ENCODE peak calls at places on chromosomes 5 and 9, in seven cellular contexts. E is heart left ventricle, C is kidney, K is endothelial cell, G is H9, J is colonic mucosa, T is PC-3. X is an unnamed sample.

GRCh38 chr5:157857821-157858526 is 971 bp downstream of the CLINT1 start:
- DNase-seq in J (no peak), K (no peak), T (peak), C (no peak), E (no peak), G (no peak), X (no peak)

GRCh38 chr5:178602752-178603151 is 12.6 kb upstream of the COL23A1 start:
- DNase-seq in K (no peak), J (no peak), T (peak), C (no peak), G (no peak), E (no peak), X (no peak)

GRCh38 chr9:136297016-136297691 is 6.7 kb downstream of the CCDC187 start:
- DNase-seq in J (peak), E (no peak), K (no peak), T (peak), G (no peak), C (peak), X (no peak)

GRCh38 chr5:125085797-125086505 is 339.5 kb upstream of the ZNF608 start:
- DNase-seq in C (no peak), E (no peak), T (no peak), G (no peak), K (no peak), J (no peak), X (no peak)

GRCh38 chr5:160133071-160133917 is 14.0 kb upstream of the PWWP2A start:
- DNase-seq in C (peak), T (no peak), K (peak), G (peak), E (peak), J (peak), X (peak)

GRCh38 chr9:129891519-129891918 is 56.3 kb downstream of the USP20 start:
- DNase-seq in J (no peak), T (no peak), G (no peak), E (no peak), C (no peak), K (no peak), X (no peak)

GRCh38 chr9:99680191-99680590 is 141.5 kb upstream of the NR4A3 start:
- DNase-seq in G (no peak), T (no peak), J (no peak), E (no peak), K (no peak), C (no peak), X (no peak)

GRCh38 chr9:16335788-16336580 is 534.5 kb downstream of the BNC2 start:
- DNase-seq in K (no peak), T (peak), J (peak), E (no peak), C (peak), G (no peak), X (no peak)

GRCh38 chr5:159120446-159120845 is 20.7 kb upstream of the EBF1 start:
- DNase-seq in T (no peak), K (no peak), E (no peak), G (no peak), J (no peak), C (no peak), X (no peak)

GRCh38 chr9:125361837-125362531 is 100.4 kb downstream of the GAPVD1 start:
- DNase-seq in E (no peak), C (no peak), K (peak), J (no peak), T (peak), G (no peak), X (peak)

GRCh38 chr5:145237843-145238242 is 597.3 kb downstream of the PRELID2 start:
- DNase-seq in J (peak), K (peak), C (no peak), E (no peak), T (peak), G (peak), X (peak)

GRCh38 chr9:136485651-136486050 is 2.8 kb upstream of the SEC16A start:
- DNase-seq in T (no peak), K (no peak), C (no peak), J (no peak), E (peak), G (no peak), X (no peak)

GRCh38 chr5:62331921-62332320 is 25.9 kb downstream of the KIF2A start:
- DNase-seq in C (no peak), E (no peak), K (no peak), G (no peak), J (no peak), T (no peak), X (no peak)

GRCh38 chr5:134436523-134437339 is 25.1 kb upstream of the CDKN2AIPNL start:
- DNase-seq in E (peak), G (peak), K (peak), T (peak), C (peak), J (peak), X (no peak)

GRCh38 chr5:155839251-155840037 is 487.5 kb upstream of the SGCD start:
- DNase-seq in C (no peak), J (no peak), T (no peak), E (no peak), G (peak), K (no peak), X (peak)

GRCh38 chr5:109409061-109409843 is 522 bp downstream of the PJA2 start:
- DNase-seq in G (peak), K (peak), J (peak), T (peak), C (peak), E (peak), X (peak)

GRCh38 chr5:148827723-148828122 is 1.3 kb downstream of the ADRB2 start:
- DNase-seq in E (no peak), T (peak), J (no peak), G (no peak), C (no peak), K (no peak), X (no peak)

GRCh38 chr5:148829248-148829594 is 2.8 kb downstream of the ADRB2 start:
- DNase-seq in T (no peak), E (no peak), G (no peak), J (no peak), C (no peak), K (no peak), X (no peak)

GRCh38 chr5:148829734-148830133 is 3.3 kb downstream of the ADRB2 start:
- DNase-seq in J (no peak), T (peak), E (no peak), C (no peak), K (no peak), G (no peak), X (no peak)

GRCh38 chr5:148830220-148830619 is 3.8 kb downstream of the ADRB2 start:
- DNase-seq in C (no peak), G (no peak), E (no peak), J (no peak), T (peak), K (no peak), X (no peak)

DNA sequence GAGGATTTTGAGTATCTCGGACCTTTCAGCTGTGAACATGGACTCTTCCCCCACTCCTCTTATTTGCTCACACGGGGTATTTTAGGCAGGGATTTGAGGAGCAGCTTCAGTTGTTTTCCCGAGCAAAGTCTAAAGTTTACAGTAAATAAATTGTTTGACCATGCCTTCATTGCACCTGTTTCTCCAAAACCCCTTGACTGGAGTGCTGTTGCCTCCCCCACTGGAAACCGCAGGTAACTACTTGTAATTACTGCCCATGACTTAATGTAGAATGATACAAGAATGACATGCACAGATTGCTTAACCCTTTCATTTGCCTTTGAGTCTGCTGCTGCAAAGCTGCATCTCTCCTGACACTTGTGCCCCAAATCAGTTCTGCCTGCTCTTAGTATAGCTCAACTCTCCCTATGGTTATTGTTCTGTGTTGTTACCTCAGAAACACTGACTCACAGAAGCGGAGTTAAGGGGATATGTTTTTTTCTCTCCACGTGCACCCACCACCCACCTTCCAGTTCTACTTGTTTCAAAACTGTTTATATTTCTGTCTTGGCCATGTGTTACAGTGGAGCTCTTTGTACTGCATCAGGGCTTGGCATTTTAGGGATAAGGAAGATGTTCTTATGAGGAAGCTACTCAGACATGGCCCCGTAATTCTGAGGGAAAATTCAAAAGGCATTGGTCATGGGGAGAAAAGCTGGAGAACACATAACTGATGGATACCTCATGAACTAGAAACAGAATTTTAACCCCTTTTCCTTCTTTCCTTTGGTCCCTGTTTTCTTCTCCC is 2.2 kb downstream of the ADRB2 start:
- DNase-seq in G (no peak), K (no peak), T (peak), C (no peak), E (no peak), J (no peak), X (no peak)
- TF ChIP-seq CTCF in G (peak), K (no peak), T (peak), C (no peak), E (no peak), J (no peak), X (peak)

GRCh38 chr5:133343196-133343595 is 269.1 kb downstream of the FSTL4 start:
- DNase-seq in G (no peak), T (no peak), C (peak), J (no peak), E (no peak), K (no peak), X (no peak)

GRCh38 chr5:133347039-133347438 is 265.3 kb downstream of the FSTL4 start:
- DNase-seq in J (no peak), E (no peak), G (no peak), K (no peak), T (no peak), C (peak), X (no peak)

GRCh38 chr5:133353741-133354140 is 258.6 kb downstream of the FSTL4 start:
- DNase-seq in C (no peak), E (no peak), K (peak), T (no peak), G (no peak), J (no peak), X (peak)

GRCh38 chr5:133344266-133344665 is 268.1 kb downstream of the FSTL4 start:
- DNase-seq in G (no peak), J (no peak), T (no peak), C (no peak), K (no peak), E (no peak), X (no peak)

DNA sequence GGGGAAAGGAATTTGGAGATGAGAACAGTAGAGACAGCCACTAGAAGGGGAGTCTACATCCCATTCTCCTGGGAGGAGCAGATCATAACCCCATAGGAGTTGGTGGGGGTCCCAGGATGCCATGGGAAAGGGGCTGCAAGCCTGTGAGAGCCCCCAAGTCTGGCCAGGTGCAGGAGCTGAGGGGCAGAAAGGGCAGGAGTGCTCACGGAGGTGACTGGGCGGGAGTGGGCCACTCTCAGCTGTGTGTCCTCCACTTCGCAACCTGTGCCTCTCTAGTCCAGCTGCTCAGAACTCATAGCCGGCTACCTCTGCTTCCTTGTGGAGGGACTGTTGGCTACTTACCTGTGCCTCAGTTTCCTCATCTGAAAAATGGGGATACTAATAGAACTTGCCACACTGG is 263.9 kb downstream of the FSTL4 start:
- DNase-seq in E (no peak), K (no peak), T (no peak), C (peak), J (no peak), G (no peak), X (no peak)
- TF ChIP-seq CTCF in E (no peak), K (no peak), T (no peak), C (no peak), J (no peak), G (no peak), X (no peak)

DNA sequence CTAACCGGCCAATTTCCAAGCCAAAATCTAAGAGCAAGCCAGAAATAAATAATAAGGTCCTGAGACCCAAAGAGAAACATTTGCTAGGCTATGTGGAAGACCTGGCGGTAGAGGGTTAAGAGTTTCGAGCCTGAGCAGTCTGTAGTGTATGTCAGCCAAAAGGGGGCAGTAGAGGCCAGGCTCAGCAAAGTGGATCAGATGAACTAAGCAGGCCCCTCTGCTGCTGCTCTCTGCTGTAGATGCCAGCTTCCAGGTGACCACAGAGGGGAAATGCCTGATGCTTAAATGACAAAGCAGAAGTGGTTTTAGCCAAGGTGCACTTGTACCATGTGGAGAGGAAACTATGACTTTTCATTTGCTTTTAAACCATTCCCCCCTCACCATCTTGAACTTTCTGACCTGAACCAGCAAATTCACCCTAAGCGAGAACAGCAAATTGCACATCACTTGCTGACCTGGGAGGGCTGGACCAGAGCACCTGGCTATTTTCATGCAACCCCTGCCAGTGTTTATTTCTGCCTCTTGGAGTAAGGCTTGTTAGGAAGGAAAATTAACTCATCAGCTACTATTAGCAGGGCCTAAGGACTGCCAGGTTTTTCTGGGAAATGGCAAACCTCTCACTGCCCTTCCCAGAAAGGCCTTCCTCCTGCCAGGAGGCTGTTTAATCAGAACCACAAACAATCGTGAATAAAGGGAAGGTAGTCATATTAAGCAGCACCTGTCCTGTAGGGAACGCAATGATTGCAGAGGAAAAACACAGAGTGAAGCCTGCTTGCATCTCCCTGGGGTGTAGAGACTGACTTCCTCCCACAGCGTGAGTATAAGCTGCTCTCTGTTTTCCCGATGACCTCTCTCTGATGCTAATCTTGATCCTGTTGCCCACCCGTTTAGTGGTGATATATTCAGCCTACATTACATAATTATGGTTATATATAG is 818.2 kb downstream of the TLR4 start:
- DNase-seq in E (peak), C (peak), J (peak), K (peak), G (peak), T (no peak), X (peak)
- TF ChIP-seq CTCF in E (peak), C (peak), J (peak), K (peak), G (peak), T (no peak), X (peak)

DNA sequence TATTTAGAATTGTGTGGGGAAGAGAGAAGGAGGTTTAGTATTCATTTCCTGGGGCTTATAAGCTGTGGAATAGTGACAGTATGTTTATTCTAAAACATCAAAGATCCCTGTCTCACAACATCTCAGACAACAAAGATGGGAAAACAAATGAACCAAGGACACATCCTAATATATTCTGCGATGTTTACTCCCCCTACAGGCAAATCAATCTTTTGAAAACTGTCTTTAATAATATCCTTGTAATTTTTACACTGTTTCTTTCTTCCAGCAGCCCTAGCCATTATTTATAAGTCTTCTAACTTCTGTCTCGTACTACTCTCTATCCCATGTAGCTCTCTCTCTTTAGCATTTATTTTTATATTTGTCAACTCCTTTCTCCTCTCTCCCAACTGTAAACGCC is 33.5 kb upstream of the TMEM252 start:
- DNase-seq in C (no peak), J (no peak), K (no peak), G (no peak), T (peak), E (no peak), X (no peak)
- TF ChIP-seq CTCF in C (no peak), J (no peak), K (peak), G (peak), T (peak), E (no peak), X (peak)

GRCh38 chr5:132661231-132662003 is 3.4 kb downstream of the IL13 start:
- DNase-seq in E (no peak), C (no peak), K (no peak), T (no peak), G (no peak), J (no peak), X (no peak)
- TF ChIP-seq CTCF in E (no peak), C (no peak), K (no peak), T (no peak), G (no peak), J (no peak), X (no peak)

GRCh38 chr9:103078581-103078980 is 83.4 kb downstream of the CYLC2 start:
- DNase-seq in E (no peak), J (no peak), C (no peak), G (no peak), T (no peak), K (no peak), X (no peak)
- TF ChIP-seq CTCF in E (no peak), J (no peak), C (no peak), G (no peak), T (no peak), K (no peak), X (peak)